ENCODE peak calls at places on chromosome X, in seven cellular contexts. One of them, this sample, is unnamed.

GRCh38 chrX:24498181-24498580 is 33.1 kb downstream of the PDK3 start:
- DNase-seq in mesenteric fat pad: no peak
- DNase-seq in left ventricle myocardium superior: no peak
- DNase-seq in hippocampal formation: no peak
- DNase-seq in activated CD4-positive, alpha-beta T cell treated with anti-CD3 and anti-CD28 coated beads, Interleukin-2, amount 50 U/mL, for 4 hours: peak
- DNase-seq in GM03348: no peak
- DNase-seq in AG08396: peak
- DNase-seq in this sample: peak

GRCh38 chrX:27878862-27879261 is 71.1 kb downstream of the MAGEB10 start:
- DNase-seq in mesenteric fat pad: no peak
- DNase-seq in left ventricle myocardium superior: no peak
- DNase-seq in hippocampal formation: no peak
- DNase-seq in activated CD4-positive, alpha-beta T cell treated with anti-CD3 and anti-CD28 coated beads, Interleukin-2, amount 50 U/mL, for 4 hours: no peak
- DNase-seq in GM03348: no peak
- DNase-seq in AG08396: no peak
- DNase-seq in this sample: no peak

GRCh38 chrX:154546354-154547244 is at the start of gene G6PD:
- DNase-seq in mesenteric fat pad: no peak
- DNase-seq in left ventricle myocardium superior: peak
- DNase-seq in hippocampal formation: no peak
- DNase-seq in activated CD4-positive, alpha-beta T cell treated with anti-CD3 and anti-CD28 coated beads, Interleukin-2, amount 50 U/mL, for 4 hours: peak
- DNase-seq in GM03348: peak
- DNase-seq in AG08396: peak
- DNase-seq in this sample: peak

GRCh38 chrX:72062890-72063289 is 68.8 kb downstream of the RTL5 start:
- DNase-seq in mesenteric fat pad: peak
- DNase-seq in left ventricle myocardium superior: peak
- DNase-seq in hippocampal formation: no peak
- DNase-seq in activated CD4-positive, alpha-beta T cell treated with anti-CD3 and anti-CD28 coated beads, Interleukin-2, amount 50 U/mL, for 4 hours: no peak
- DNase-seq in GM03348: no peak
- DNase-seq in AG08396: no peak
- DNase-seq in this sample: no peak

GRCh38 chrX:69163936-69164741 is 1.1 kb downstream of the PJA1 start:
- DNase-seq in mesenteric fat pad: no peak
- DNase-seq in left ventricle myocardium superior: peak
- DNase-seq in hippocampal formation: peak
- DNase-seq in activated CD4-positive, alpha-beta T cell treated with anti-CD3 and anti-CD28 coated beads, Interleukin-2, amount 50 U/mL, for 4 hours: peak
- DNase-seq in GM03348: peak
- DNase-seq in AG08396: peak
- DNase-seq in this sample: peak

GRCh38 chrX:9651737-9652136 is 113.9 kb downstream of the GPR143 start:
- DNase-seq in mesenteric fat pad: no peak
- DNase-seq in left ventricle myocardium superior: peak
- DNase-seq in hippocampal formation: no peak
- DNase-seq in activated CD4-positive, alpha-beta T cell treated with anti-CD3 and anti-CD28 coated beads, Interleukin-2, amount 50 U/mL, for 4 hours: no peak
- DNase-seq in GM03348: no peak
- DNase-seq in AG08396: no peak
- DNase-seq in this sample: peak

GRCh38 chrX:71178908-71179307 is 34.3 kb downstream of the NLGN3 start:
- DNase-seq in mesenteric fat pad: no peak
- DNase-seq in left ventricle myocardium superior: peak
- DNase-seq in hippocampal formation: peak
- DNase-seq in activated CD4-positive, alpha-beta T cell treated with anti-CD3 and anti-CD28 coated beads, Interleukin-2, amount 50 U/mL, for 4 hours: peak
- DNase-seq in GM03348: peak
- DNase-seq in AG08396: peak
- DNase-seq in this sample: peak

GRCh38 chrX:16842684-16843083 is 27.5 kb downstream of the RBBP7 start:
- DNase-seq in mesenteric fat pad: no peak
- DNase-seq in left ventricle myocardium superior: no peak
- DNase-seq in hippocampal formation: no peak
- DNase-seq in activated CD4-positive, alpha-beta T cell treated with anti-CD3 and anti-CD28 coated beads, Interleukin-2, amount 50 U/mL, for 4 hours: no peak
- DNase-seq in GM03348: no peak
- DNase-seq in AG08396: no peak
- DNase-seq in this sample: no peak

GRCh38 chrX:42093756-42094155 is 170.4 kb upstream of the CASK start:
- DNase-seq in mesenteric fat pad: no peak
- DNase-seq in left ventricle myocardium superior: no peak
- DNase-seq in hippocampal formation: no peak
- DNase-seq in activated CD4-positive, alpha-beta T cell treated with anti-CD3 and anti-CD28 coated beads, Interleukin-2, amount 50 U/mL, for 4 hours: no peak
- DNase-seq in GM03348: no peak
- DNase-seq in AG08396: no peak
- DNase-seq in this sample: no peak

GRCh38 chrX:49792376-49792775 is 36.7 kb upstream of the PAGE4 start:
- DNase-seq in mesenteric fat pad: no peak
- DNase-seq in left ventricle myocardium superior: no peak
- DNase-seq in hippocampal formation: no peak
- DNase-seq in activated CD4-positive, alpha-beta T cell treated with anti-CD3 and anti-CD28 coated beads, Interleukin-2, amount 50 U/mL, for 4 hours: no peak
- DNase-seq in GM03348: no peak
- DNase-seq in AG08396: no peak
- DNase-seq in this sample: peak

GRCh38 chrX:142998447-142999208 is 27.1 kb upstream of the SPANXN4 start:
- DNase-seq in mesenteric fat pad: no peak
- DNase-seq in left ventricle myocardium superior: no peak
- DNase-seq in hippocampal formation: no peak
- DNase-seq in activated CD4-positive, alpha-beta T cell treated with anti-CD3 and anti-CD28 coated beads, Interleukin-2, amount 50 U/mL, for 4 hours: no peak
- DNase-seq in GM03348: no peak
- DNase-seq in AG08396: no peak
- DNase-seq in this sample: no peak

GRCh38 chrX:13051529-13052172 is 7.2 kb upstream of the FAM9C start:
- DNase-seq in mesenteric fat pad: no peak
- DNase-seq in left ventricle myocardium superior: no peak
- DNase-seq in hippocampal formation: no peak
- DNase-seq in activated CD4-positive, alpha-beta T cell treated with anti-CD3 and anti-CD28 coated beads, Interleukin-2, amount 50 U/mL, for 4 hours: no peak
- DNase-seq in GM03348: no peak
- DNase-seq in AG08396: no peak
- DNase-seq in this sample: no peak

GRCh38 chrX:41881166-41881565 is 42.2 kb downstream of the CASK start:
- DNase-seq in mesenteric fat pad: no peak
- DNase-seq in left ventricle myocardium superior: no peak
- DNase-seq in hippocampal formation: no peak
- DNase-seq in activated CD4-positive, alpha-beta T cell treated with anti-CD3 and anti-CD28 coated beads, Interleukin-2, amount 50 U/mL, for 4 hours: no peak
- DNase-seq in GM03348: no peak
- DNase-seq in AG08396: no peak
- DNase-seq in this sample: no peak

This sample was measured in trophoblast cell.